ENCODE peak calls at places on chromosomes 3 and 15, in eight cellular contexts. V, C, S, O, T, F, J and H are unnamed samples.

GRCh38 chr3:174270841-174271240 is 588.3 kb upstream of the NAALADL2 start:
- DNase-seq in V (peak; percentile 49), T (no peak), S (no peak), J (peak; percentile 82), F (no peak), O (no peak), C (no peak), H (no peak)

GRCh38 chr3:118909751-118910150 is 124.9 kb downstream of the IGSF11 start:
- DNase-seq in J (no peak), C (no peak), F (no peak), O (no peak), S (no peak), V (no peak), T (no peak), H (no peak)

GRCh38 chr15:57041416-57041815 is 123.0 kb downstream of the TCF12 start:
- DNase-seq in S (peak; percentile 39), F (no peak), V (no peak), C (no peak), T (no peak), J (no peak), O (no peak), H (no peak)

GRCh38 chr3:195123196-195123805 is 147.7 kb downstream of the XXYLT1 start:
- DNase-seq in O (no peak), V (no peak), F (no peak), T (no peak), J (peak; percentile 81), S (no peak), C (no peak), H (no peak)

GRCh38 chr15:93088981-93089854 is at the start of gene RGMA:
- DNase-seq in V (no peak), F (no peak), T (no peak), O (no peak), C (no peak), S (no peak), J (no peak), H (no peak)

GRCh38 chr3:72129384-72130094 is 344.6 kb upstream of the PROK2 start:
- DNase-seq in J (no peak), O (no peak), V (no peak), T (no peak), C (no peak), S (no peak), F (no peak), H (no peak)

GRCh38 chr3:65619391-65620298 is 419.1 kb downstream of the MAGI1 start:
- DNase-seq in V (peak; percentile 38), O (no peak), S (peak; percentile 26), T (no peak), C (no peak), F (no peak), J (peak; percentile 41), H (no peak)

GRCh38 chr3:171369156-171369555 is 91.0 kb downstream of the TNIK start:
- DNase-seq in F (no peak), T (no peak), J (no peak), O (no peak), V (no peak), C (no peak), S (no peak), H (no peak)

GRCh38 chr15:63509933-63510547 is 5.6 kb downstream of the USP3 start:
- DNase-seq in S (no peak), T (no peak), V (no peak), O (no peak), F (no peak), C (no peak), J (peak; percentile 58), H (no peak)

GRCh38 chr3:115671761-115672455 is 48.6 kb downstream of the GAP43 start:
- DNase-seq in F (no peak), V (no peak), T (no peak), J (no peak), O (no peak), C (no peak), S (no peak), H (no peak)

GRCh38 chr15:89778861-89779260 is 2.7 kb downstream of the MESP2 start:
- DNase-seq in O (no peak), J (no peak), S (no peak), F (no peak), C (no peak), T (no peak), V (no peak), H (no peak)

GRCh38 chr3:184808021-184808420 is 3.9 kb upstream of the VPS8 start:
- DNase-seq in J (peak; percentile 8), S (no peak), F (no peak), V (no peak), T (no peak), C (peak; percentile 44), O (no peak), H (no peak)

GRCh38 chr3:197002701-197003454 is 26.7 kb downstream of the MELTF start:
- DNase-seq in J (peak; percentile 62), V (peak; percentile 94), S (peak; percentile 67), O (peak; percentile 87), C (peak; percentile 51), F (peak; percentile 53), T (no peak), H (peak; percentile 49)

GRCh38 chr3:55486101-55486856 is 827 bp downstream of the WNT5A start:
- DNase-seq in S (peak; percentile 19), V (peak; percentile 81), C (no peak), O (peak; percentile 57), T (no peak), J (peak; percentile 84), F (no peak), H (peak; percentile 14)

GRCh38 chr3:111076732-111077131 is 5.1 kb downstream of the NECTIN3 start:
- DNase-seq in F (no peak), V (no peak), J (no peak), T (no peak), O (no peak), S (no peak), C (no peak), H (no peak)

GRCh38 chr3:41525288-41526064 is 326.2 kb downstream of the CTNNB1 start:
- DNase-seq in T (no peak), S (no peak), O (no peak), F (no peak), V (no peak), C (no peak), J (no peak), H (no peak)

GRCh38 chr3:179181993-179182551 is 33.9 kb downstream of the PIK3CA start:
- DNase-seq in O (no peak), C (no peak), F (no peak), J (peak; percentile 47), V (no peak), T (no peak), S (no peak), H (no peak)

GRCh38 chr3:134299185-134299887 is 48.7 kb upstream of the RYK start:
- DNase-seq in V (no peak), O (no peak), C (no peak), T (no peak), S (no peak), F (no peak), J (no peak), H (no peak)

GRCh38 chr3:32249184-32249782 is 10.8 kb downstream of the CMTM8 start:
- DNase-seq in S (no peak), C (peak; percentile 69), J (peak; percentile 97), T (no peak), F (no peak), O (no peak), V (peak; percentile 47), H (no peak)

GRCh38 chr3:16834214-16834613 is 50.5 kb upstream of the PLCL2 start:
- DNase-seq in S (no peak), V (no peak), F (no peak), J (no peak), O (no peak), T (no peak), C (no peak), H (no peak)

GRCh38 chr3:187648177-187648576 is 22.0 kb downstream of the SST start:
- DNase-seq in O (no peak), F (no peak), S (no peak), J (no peak), T (no peak), V (no peak), C (no peak), H (no peak)

GRCh38 chr3:10017636-10018292 is 8.5 kb upstream of the FANCD2 start:
- DNase-seq in V (no peak), O (no peak), J (peak; percentile 85), T (no peak), F (no peak), S (no peak), C (no peak), H (no peak)

GRCh38 chr3:161117646-161118045 is 12.5 kb upstream of the B3GALNT1 start:
- DNase-seq in J (no peak), C (no peak), S (no peak), T (no peak), V (no peak), F (no peak), O (no peak), H (no peak)

GRCh38 chr3:31858439-31858838 is 122.6 kb downstream of the OSBPL10 start:
- DNase-seq in T (no peak), S (no peak), V (no peak), C (no peak), F (no peak), J (peak; percentile 16), O (no peak), H (no peak)

GRCh38 chr3:48561045-48561736 is 2.4 kb downstream of the UCN2 start:
- DNase-seq in C (no peak), J (peak; percentile 50), S (no peak), T (no peak), V (peak; percentile 84), O (peak; percentile 59), F (no peak), H (no peak)

GRCh38 chr15:59372352-59373211 is at the start of gene MYO1E:
- DNase-seq in F (no peak), V (peak; percentile 97), O (peak; percentile 91), T (peak; percentile 78), C (peak; percentile 94), S (peak; percentile 98), J (peak; percentile 98), H (peak; percentile 95)

GRCh38 chr3:30751610-30752299 is 142.7 kb downstream of the GADL1 start:
- DNase-seq in J (peak; percentile 53), C (peak; percentile 15), O (peak; percentile 42), S (no peak), T (no peak), V (no peak), F (peak; percentile 8), H (no peak)

GRCh38 chr3:148791296-148791695 is 36.3 kb upstream of the CPB1 start:
- DNase-seq in S (peak; percentile 72), J (no peak), C (no peak), V (no peak), O (no peak), F (no peak), T (no peak), H (peak; percentile 24)

GRCh38 chr15:69357773-69358765 is 56.1 kb upstream of the KIF23 start:
- DNase-seq in C (peak; percentile 24), V (peak; percentile 16), O (no peak), F (no peak), T (no peak), S (no peak), J (peak; percentile 52), H (no peak)

GRCh38 chr3:69738859-69739203 is 433 bp upstream of the MITF start:
- DNase-seq in F (no peak), O (no peak), C (no peak), V (no peak), J (no peak), T (no peak), S (no peak), H (no peak)

GRCh38 chr3:99720985-99721632 is 82.7 kb downstream of the COL8A1 start:
- DNase-seq in F (no peak), C (no peak), O (no peak), T (no peak), S (no peak), J (no peak), V (no peak), H (no peak)

GRCh38 chr3:43465109-43465508 is 156.7 kb downstream of the ANO10 start:
- DNase-seq in S (no peak), O (no peak), J (no peak), F (no peak), V (no peak), T (no peak), C (no peak), H (no peak)

GRCh38 chr3:123683146-123683545 is 98.3 kb upstream of the HACD2 start:
- DNase-seq in T (no peak), C (no peak), S (no peak), F (no peak), O (no peak), V (no peak), J (no peak), H (no peak)